ENCODE peak calls at places on chromosomes 7 and 10, in ten cellular contexts. One of them, this sample, is unnamed.
A peak's percentile ranks its signal among the peaks of the same experiment; 100 is the strongest.

GRCh38 chr7:22477876-22478450 is 22.0 kb downstream of the STEAP1B start:
- DNase-seq in HEK293T: no peak
- DNase-seq in A172: no peak
- DNase-seq in HT1080: no peak
- DNase-seq in posterior vena cava: no peak
- DNase-seq in activated T-helper 1 cell treated with anti-CD3 and anti-CD28 coated beads, Interleukin-2, amount 50 U/mL, for 16 hours: no peak
- DNase-seq in immature natural killer cell: no peak
- DNase-seq in NCI-H1105 treated with DMSO at 0.1 percent for 48 hours: no peak
- DNase-seq in Kasumi-1: no peak
- DNase-seq in amniotic stem cell: no peak
- DNase-seq in this sample: no peak

GRCh38 chr10:12238821-12239220 is 42.8 kb downstream of the CDC123 start:
- DNase-seq in HT1080: no peak
- DNase-seq in NCI-H1105 treated with DMSO at 0.1 percent for 48 hours: no peak
- DNase-seq in amniotic stem cell: no peak
- DNase-seq in HEK293T: no peak
- DNase-seq in A172: no peak
- DNase-seq in immature natural killer cell: no peak
- DNase-seq in Kasumi-1: no peak
- DNase-seq in posterior vena cava: no peak
- DNase-seq in activated T-helper 1 cell treated with anti-CD3 and anti-CD28 coated beads, Interleukin-2, amount 50 U/mL, for 16 hours: no peak
- DNase-seq in this sample: no peak

GRCh38 chr7:21941570-21942224 is 4.0 kb downstream of the CDCA7L start:
- DNase-seq in A172: peak; percentile 48
- DNase-seq in posterior vena cava: no peak
- DNase-seq in HT1080: no peak
- DNase-seq in HEK293T: peak; percentile 43
- DNase-seq in Kasumi-1: peak; percentile 98
- DNase-seq in activated T-helper 1 cell treated with anti-CD3 and anti-CD28 coated beads, Interleukin-2, amount 50 U/mL, for 16 hours: no peak
- DNase-seq in NCI-H1105 treated with DMSO at 0.1 percent for 48 hours: no peak
- DNase-seq in immature natural killer cell: no peak
- DNase-seq in amniotic stem cell: no peak
- DNase-seq in this sample: no peak

GRCh38 chr10:36172054-36172531 is 530.0 kb upstream of the FZD8 start:
- DNase-seq in posterior vena cava: no peak
- DNase-seq in Kasumi-1: no peak
- DNase-seq in immature natural killer cell: no peak
- DNase-seq in NCI-H1105 treated with DMSO at 0.1 percent for 48 hours: no peak
- DNase-seq in activated T-helper 1 cell treated with anti-CD3 and anti-CD28 coated beads, Interleukin-2, amount 50 U/mL, for 16 hours: no peak
- DNase-seq in amniotic stem cell: peak; percentile 9
- DNase-seq in A172: peak; percentile 73
- DNase-seq in HEK293T: no peak
- DNase-seq in HT1080: peak; percentile 72
- DNase-seq in this sample: no peak

GRCh38 chr10:112389147-112389822 is 15.4 kb downstream of the ACSL5 start:
- DNase-seq in activated T-helper 1 cell treated with anti-CD3 and anti-CD28 coated beads, Interleukin-2, amount 50 U/mL, for 16 hours: no peak
- DNase-seq in posterior vena cava: no peak
- DNase-seq in NCI-H1105 treated with DMSO at 0.1 percent for 48 hours: no peak
- DNase-seq in immature natural killer cell: peak; percentile 24
- DNase-seq in HT1080: peak; percentile 97
- DNase-seq in HEK293T: no peak
- DNase-seq in Kasumi-1: peak; percentile 98
- DNase-seq in A172: peak; percentile 93
- DNase-seq in amniotic stem cell: no peak
- DNase-seq in this sample: no peak

GRCh38 chr10:12018438-12019342 is 23.9 kb downstream of the UPF2 start:
- DNase-seq in activated T-helper 1 cell treated with anti-CD3 and anti-CD28 coated beads, Interleukin-2, amount 50 U/mL, for 16 hours: no peak
- DNase-seq in amniotic stem cell: no peak
- DNase-seq in posterior vena cava: no peak
- DNase-seq in HEK293T: no peak
- DNase-seq in HT1080: no peak
- DNase-seq in Kasumi-1: no peak
- DNase-seq in immature natural killer cell: no peak
- DNase-seq in A172: no peak
- DNase-seq in NCI-H1105 treated with DMSO at 0.1 percent for 48 hours: no peak
- DNase-seq in this sample: no peak

GRCh38 chr7:94374721-94375120 is 20.0 kb upstream of the COL1A2 start:
- DNase-seq in immature natural killer cell: no peak
- DNase-seq in NCI-H1105 treated with DMSO at 0.1 percent for 48 hours: no peak
- DNase-seq in posterior vena cava: no peak
- DNase-seq in HT1080: no peak
- DNase-seq in HEK293T: no peak
- DNase-seq in A172: peak; percentile 35
- DNase-seq in amniotic stem cell: no peak
- DNase-seq in activated T-helper 1 cell treated with anti-CD3 and anti-CD28 coated beads, Interleukin-2, amount 50 U/mL, for 16 hours: no peak
- DNase-seq in Kasumi-1: no peak
- DNase-seq in this sample: no peak

GRCh38 chr7:138864667-138865066 is 66.7 kb upstream of the ATP6V0A4 start:
- DNase-seq in HT1080: peak; percentile 87
- DNase-seq in amniotic stem cell: no peak
- DNase-seq in posterior vena cava: no peak
- DNase-seq in A172: peak; percentile 85
- DNase-seq in activated T-helper 1 cell treated with anti-CD3 and anti-CD28 coated beads, Interleukin-2, amount 50 U/mL, for 16 hours: no peak
- DNase-seq in HEK293T: no peak
- DNase-seq in Kasumi-1: peak; percentile 37
- DNase-seq in immature natural killer cell: no peak
- DNase-seq in NCI-H1105 treated with DMSO at 0.1 percent for 48 hours: no peak
- DNase-seq in this sample: no peak

GRCh38 chr10:131858583-131859340 is 42.0 kb upstream of the PPP2R2D start:
- DNase-seq in immature natural killer cell: no peak
- DNase-seq in NCI-H1105 treated with DMSO at 0.1 percent for 48 hours: no peak
- DNase-seq in amniotic stem cell: no peak
- DNase-seq in posterior vena cava: peak; percentile 64
- DNase-seq in HEK293T: no peak
- DNase-seq in HT1080: no peak
- DNase-seq in activated T-helper 1 cell treated with anti-CD3 and anti-CD28 coated beads, Interleukin-2, amount 50 U/mL, for 16 hours: no peak
- DNase-seq in Kasumi-1: no peak
- DNase-seq in A172: no peak
- DNase-seq in this sample: peak; percentile 33

GRCh38 chr7:46775776-46776175 is 806.1 kb downstream of the TNS3 start:
- DNase-seq in activated T-helper 1 cell treated with anti-CD3 and anti-CD28 coated beads, Interleukin-2, amount 50 U/mL, for 16 hours: no peak
- DNase-seq in immature natural killer cell: no peak
- DNase-seq in HEK293T: no peak
- DNase-seq in HT1080: no peak
- DNase-seq in A172: no peak
- DNase-seq in NCI-H1105 treated with DMSO at 0.1 percent for 48 hours: no peak
- DNase-seq in Kasumi-1: no peak
- DNase-seq in posterior vena cava: no peak
- DNase-seq in amniotic stem cell: no peak
- DNase-seq in this sample: no peak

GRCh38 chr7:36236073-36236472 is 83.0 kb downstream of the EEPD1 start:
- DNase-seq in posterior vena cava: no peak
- DNase-seq in Kasumi-1: no peak
- DNase-seq in immature natural killer cell: no peak
- DNase-seq in HEK293T: no peak
- DNase-seq in amniotic stem cell: no peak
- DNase-seq in NCI-H1105 treated with DMSO at 0.1 percent for 48 hours: no peak
- DNase-seq in activated T-helper 1 cell treated with anti-CD3 and anti-CD28 coated beads, Interleukin-2, amount 50 U/mL, for 16 hours: no peak
- DNase-seq in HT1080: no peak
- DNase-seq in A172: no peak
- DNase-seq in this sample: no peak

GRCh38 chr7:98697485-98698240 is 80.6 kb downstream of the NPTX2 start:
- DNase-seq in activated T-helper 1 cell treated with anti-CD3 and anti-CD28 coated beads, Interleukin-2, amount 50 U/mL, for 16 hours: no peak
- DNase-seq in NCI-H1105 treated with DMSO at 0.1 percent for 48 hours: no peak
- DNase-seq in HEK293T: no peak
- DNase-seq in Kasumi-1: no peak
- DNase-seq in posterior vena cava: no peak
- DNase-seq in HT1080: no peak
- DNase-seq in immature natural killer cell: no peak
- DNase-seq in A172: no peak
- DNase-seq in amniotic stem cell: no peak
- DNase-seq in this sample: peak; percentile 6

This sample was measured in sigmoid colon.